ENCODE peak calls at places on chromosome 11, in seven cellular contexts. O is activated CD4-positive, CD25-positive, alpha-beta regulatory T cell treated with anti-CD3 and anti-CD28 coated beads, Interleukin-2, amount 50 U/mL, for 72 hours; Y is fibroblast of gingiva; M is DMS153; U is Caki2; G is adipocyte; T is activated naive CD8-positive, alpha-beta T cell treated with anti-CD3 and anti-CD28 coated beads, Interleukin-2, amount 50 U/mL, for 24 hours. K is an unnamed sample.

GRCh38 chr11:12066799-12067508 is 43.4 kb upstream of the MICAL2 start:
- DNase-seq in U (peak; percentile 45), Y (no peak), T (no peak), M (peak; percentile 56), O (no peak), G (peak; percentile 64), K (no peak)

GRCh38 chr11:65279713-65280459 is 18.1 kb downstream of the POLA2 start:
- DNase-seq in Y (peak; percentile 49), G (peak; percentile 85), M (no peak), T (peak; percentile 46), O (peak; percentile 43), U (peak; percentile 75), K (no peak)

GRCh38 chr11:40405614-40406013 is 1053.8 kb downstream of the LRRC4C start:
- DNase-seq in O (no peak), Y (no peak), G (no peak), U (no peak), M (no peak), T (no peak), K (no peak)

GRCh38 chr11:133819916-133820315 is 25.4 kb downstream of the SPATA19 start:
- DNase-seq in G (no peak), Y (no peak), U (no peak), O (no peak), T (no peak), M (no peak), K (no peak)

GRCh38 chr11:100918551-100919500 is 210.8 kb downstream of the PGR start:
- DNase-seq in O (no peak), T (no peak), G (no peak), M (peak; percentile 70), U (peak; percentile 15), Y (no peak), K (no peak)

GRCh38 chr11:115787302-115787701 is 283.1 kb upstream of the CADM1 start:
- DNase-seq in M (no peak), T (no peak), O (no peak), U (no peak), G (no peak), Y (no peak), K (no peak)

GRCh38 chr11:74710291-74710938 is 20.8 kb downstream of the CHRDL2 start:
- DNase-seq in G (peak; percentile 61), T (no peak), M (no peak), Y (no peak), U (no peak), O (no peak), K (no peak)

GRCh38 chr11:83612891-83613766 is 327.0 kb upstream of the CCDC90B start:
- DNase-seq in O (no peak), T (no peak), M (peak; percentile 74), Y (no peak), U (no peak), G (no peak), K (no peak)

GRCh38 chr11:32792948-32793475 is 1.4 kb downstream of the CCDC73 start:
- DNase-seq in G (peak; percentile 79), Y (no peak), T (peak; percentile 77), U (peak; percentile 40), O (peak; percentile 64), M (peak; percentile 40), K (peak; percentile 31)

GRCh38 chr11:77269484-77270123 is 31.9 kb downstream of the GDPD4 start:
- DNase-seq in T (no peak), G (no peak), Y (no peak), U (no peak), M (no peak), O (no peak), K (no peak)

GRCh38 chr11:120057595-120058581 is 80.0 kb downstream of the TRIM29 start:
- DNase-seq in O (no peak), T (no peak), G (no peak), M (peak; percentile 4), Y (no peak), U (no peak), K (no peak)

GRCh38 chr11:129593098-129593497 is 217.4 kb downstream of the BARX2 start:
- DNase-seq in T (no peak), O (no peak), Y (no peak), M (peak; percentile 89), G (no peak), U (no peak), K (no peak)

GRCh38 chr11:2085251-2086066 is 53.7 kb downstream of the IGF2 start:
- DNase-seq in T (no peak), O (peak; percentile 25), G (no peak), M (no peak), U (no peak), Y (no peak), K (no peak)

GRCh38 chr11:95108671-95109551 is 19.3 kb downstream of the ENDOD1 start:
- DNase-seq in O (no peak), Y (no peak), G (peak; percentile 20), T (no peak), M (no peak), U (no peak), K (no peak)

GRCh38 chr11:110907629-110908028 is 195.4 kb upstream of the ARHGAP20 start:
- DNase-seq in Y (peak; percentile 77), G (peak; percentile 82), O (no peak), T (no peak), U (peak; percentile 90), M (peak; percentile 53), K (no peak)

GRCh38 chr11:56905442-56905841 is 83.3 kb upstream of the OR5AK2 start:
- DNase-seq in U (no peak), Y (no peak), G (no peak), O (no peak), M (no peak), T (no peak), K (no peak)

GRCh38 chr11:112128483-112129121 is 35.3 kb downstream of the IL18 start:
- DNase-seq in G (peak; percentile 64), M (peak; percentile 98), Y (peak; percentile 60), T (no peak), O (no peak), U (peak; percentile 82), K (peak; percentile 38)